ENCODE peak calls at places on chromosomes 1 and 21, in eight cellular contexts. Q is keratinocyte, W is neuronal stem cell, X is neural progenitor cell, E is SK-N-SH, Z is fibroblast of lung, G is GM23248, V is GM23338. N is an unnamed sample.

GRCh38 chr1:115829947-115830346 is 11.0 kb downstream of the NHLH2 start:
- DNase-seq in Q (no peak), Z (no peak), W (no peak), G (no peak), V (peak; percentile 35), X (no peak), E (no peak), N (no peak)

GRCh38 chr1:149965440-149965839 is 28.8 kb upstream of the MTMR11 start:
- DNase-seq in Q (no peak), W (no peak), X (no peak), G (no peak), E (no peak), Z (no peak), V (no peak), N (no peak)

GRCh38 chr1:64183985-64184440 is 19.4 kb upstream of the UBE2U start:
- DNase-seq in E (no peak), W (no peak), V (no peak), G (peak; percentile 92), X (no peak), Q (peak; percentile 15), Z (peak; percentile 85), N (no peak)

GRCh38 chr1:22412932-22413727 is 38.5 kb upstream of the ZBTB40 start:
- DNase-seq in Z (peak; percentile 27), X (no peak), W (no peak), E (peak; percentile 78), V (no peak), Q (no peak), G (peak; percentile 88), N (peak; percentile 37)

GRCh38 chr1:24501371-24502167 is 1.1 kb upstream of the RCAN3 start:
- DNase-seq in W (no peak), X (no peak), Z (no peak), E (no peak), V (peak; percentile 46), Q (no peak), G (peak; percentile 62), N (no peak)

GRCh38 chr21:15514073-15514946 is 215.5 kb upstream of the USP25 start:
- DNase-seq in V (no peak), Q (no peak), G (no peak), Z (no peak), W (no peak), E (no peak), X (no peak), N (no peak)

GRCh38 chr1:183163311-183163710 is 22.8 kb upstream of the LAMC2 start:
- DNase-seq in E (no peak), G (peak; percentile 87), V (no peak), Z (peak; percentile 68), Q (peak; percentile 94), W (no peak), X (no peak), N (peak; percentile 58)

GRCh38 chr1:203271018-203271743 is 34.1 kb upstream of the BTG2 start:
- DNase-seq in W (no peak), E (peak; percentile 45), G (peak; percentile 68), Q (no peak), X (peak; percentile 69), Z (peak; percentile 72), V (peak; percentile 71), N (peak; percentile 62)

GRCh38 chr1:83619497-83619896 is 379.4 kb downstream of the TTLL7 start:
- DNase-seq in Z (no peak), W (no peak), E (no peak), X (no peak), G (no peak), V (no peak), Q (no peak), N (no peak)

GRCh38 chr1:179742717-179743678 is at the start of gene FAM163A:
- DNase-seq in E (peak; percentile 85), Q (no peak), W (peak; percentile 46), V (peak; percentile 66), G (no peak), Z (no peak), X (peak; percentile 71), N (no peak)

GRCh38 chr1:7671676-7672075 is 99.4 kb upstream of the VAMP3 start:
- DNase-seq in G (no peak), E (peak; percentile 67), Z (no peak), V (no peak), Q (no peak), X (no peak), W (no peak), N (no peak)

GRCh38 chr1:38083541-38083940 is 36.9 kb upstream of the POU3F1 start:
- DNase-seq in G (no peak), V (peak; percentile 36), W (no peak), Q (no peak), E (no peak), X (peak; percentile 68), Z (no peak), N (no peak)

GRCh38 chr1:150281221-150281757 is 1.1 kb upstream of the CIART start:
- DNase-seq in G (peak; percentile 87), Z (peak; percentile 79), V (peak; percentile 89), E (peak; percentile 50), W (peak; percentile 62), X (peak; percentile 88), Q (no peak), N (peak; percentile 78)

GRCh38 chr1:232521660-232522059 is 108.3 kb downstream of the SIPA1L2 start:
- DNase-seq in Z (no peak), V (no peak), E (no peak), W (no peak), Q (no peak), G (peak; percentile 39), X (no peak), N (no peak)

GRCh38 chr1:31183927-31184554 is 55.6 kb downstream of the NKAIN1 start:
- DNase-seq in E (peak; percentile 79), W (peak; percentile 76), V (peak; percentile 90), Q (no peak), X (peak; percentile 80), Z (peak; percentile 52), G (peak; percentile 43), N (peak; percentile 46)

GRCh38 chr1:163054056-163054706 is 15.0 kb upstream of the RGS4 start:
- DNase-seq in E (no peak), V (no peak), W (no peak), X (peak; percentile 9), Z (no peak), Q (no peak), G (no peak), N (no peak)

GRCh38 chr1:184283999-184284398 is 102.8 kb upstream of the C1orf21 start:
- DNase-seq in W (no peak), X (no peak), Z (peak; percentile 94), G (peak; percentile 61), Q (no peak), E (no peak), V (no peak), N (no peak)

GRCh38 chr1:57623039-57623790 is 199.4 kb upstream of the DAB1 start:
- DNase-seq in Q (no peak), G (peak; percentile 67), X (peak; percentile 61), E (no peak), V (peak; percentile 58), W (no peak), Z (peak; percentile 5), N (peak; percentile 32)

GRCh38 chr1:70204578-70204977 is 801 bp downstream of the LRRC40 start:
- DNase-seq in Z (peak; percentile 25), E (peak; percentile 11), G (peak; percentile 42), Q (no peak), V (no peak), W (no peak), X (peak; percentile 22), N (peak; percentile 42)
- H2AFZ ChIP-seq in Z (peak overlapping the region; percentile 88), E (peak overlapping the region; percentile 83), G (peak overlapping the region; percentile 98), Q (peak overlapping the region; percentile 98), V (no peak overlapping the region), W (peak overlapping the region; percentile 91), X (peak overlapping the region; percentile 92), N (peak overlapping the region; percentile 97)

DNA sequence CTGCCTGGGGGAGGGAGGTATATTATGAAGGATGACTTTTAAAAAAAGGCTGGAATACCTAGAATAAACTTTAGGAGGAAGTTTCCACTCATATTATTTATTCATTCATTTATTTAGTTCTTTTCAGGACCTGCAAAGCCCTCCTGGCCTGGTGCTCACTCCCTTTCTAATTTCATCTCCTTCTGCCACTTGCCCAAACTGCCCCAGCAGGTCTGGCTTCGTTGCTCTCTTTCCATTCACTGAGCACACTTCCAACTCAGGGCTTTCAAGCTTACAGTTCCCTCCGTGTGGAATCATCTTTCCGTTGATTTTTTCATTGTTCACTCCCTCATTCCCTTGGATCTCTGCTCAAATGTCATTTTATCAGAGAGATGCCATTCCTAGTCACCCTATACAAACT is 94.0 kb upstream of the HOOK1 start:
- DNase-seq in G (no peak), Q (no peak), V (no peak), E (no peak), X (no peak), W (no peak), Z (no peak), N (no peak)
- H2AFZ ChIP-seq in G (no peak overlapping the region), Q (peak overlapping the region; percentile 38), V (no peak overlapping the region), E (no peak overlapping the region), X (no peak overlapping the region), W (no peak overlapping the region), Z (peak overlapping the region; percentile 6), N (no peak overlapping the region)

GRCh38 chr1:171431994-171432393 is 53.3 kb upstream of the PRRC2C start:
- DNase-seq in V (peak; percentile 80), Q (no peak), W (no peak), G (no peak), X (peak; percentile 8), E (no peak), Z (no peak), N (no peak)

GRCh38 chr1:171433451-171433850 is 51.9 kb upstream of the PRRC2C start:
- DNase-seq in W (no peak), X (no peak), Z (peak; percentile 42), G (peak; percentile 68), V (no peak), E (no peak), Q (peak; percentile 44), N (no peak)

GRCh38 chr1:171432473-171432872 is 52.9 kb upstream of the PRRC2C start:
- DNase-seq in G (no peak), E (no peak), V (no peak), W (no peak), Z (no peak), Q (no peak), X (no peak), N (no peak)

GRCh38 chr1:171438441-171438840 is 46.9 kb upstream of the PRRC2C start:
- DNase-seq in G (peak; percentile 99), Z (peak; percentile 98), E (no peak), Q (peak; percentile 91), V (no peak), W (no peak), X (no peak), N (peak; percentile 81)

DNA sequence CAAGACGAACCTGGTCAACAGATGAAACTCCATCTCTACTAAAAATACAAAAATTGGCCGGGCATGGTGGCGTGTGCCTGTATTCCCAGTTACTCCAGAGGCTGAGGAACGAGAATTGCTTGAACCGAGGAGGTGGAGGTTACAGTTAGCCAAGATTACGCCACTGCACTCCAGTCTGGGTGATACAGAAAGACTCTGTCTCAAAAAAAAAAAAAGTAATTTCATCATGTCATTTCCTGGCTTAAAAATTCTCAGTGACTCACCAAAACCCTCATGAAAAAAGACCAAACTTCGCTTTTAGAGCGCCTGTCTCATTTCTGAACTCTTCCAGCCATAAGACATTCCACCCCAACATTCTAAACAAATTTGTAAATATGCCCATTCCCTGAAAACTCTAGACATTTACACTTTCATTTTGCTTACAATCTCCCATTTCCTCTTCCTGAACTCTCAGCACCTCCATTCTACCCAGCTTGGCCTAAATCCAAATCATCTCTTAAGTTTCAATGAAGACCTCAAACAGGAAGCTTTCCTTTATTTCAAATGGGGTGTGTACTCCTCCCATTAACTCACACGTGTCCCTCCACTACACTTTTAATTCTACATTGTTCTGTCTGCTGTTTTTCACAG is 50.5 kb upstream of the PRRC2C start:
- DNase-seq in G (peak; percentile 90), Z (peak; percentile 88), E (no peak), W (no peak), V (no peak), Q (peak; percentile 42), X (no peak), N (peak; percentile 84)
- H2AFZ ChIP-seq in G (peak overlapping the region; percentile 77), Z (peak overlapping the region; percentile 64), E (peak overlapping the region; percentile 80), W (no peak overlapping the region), V (peak overlapping the region; percentile 8), Q (peak overlapping the region; percentile 59), X (no peak overlapping the region), N (peak overlapping the region; percentile 82)

GRCh38 chr1:72846476-72846875 is 564.1 kb upstream of the NEGR1 start:
- DNase-seq in E (no peak), X (no peak), G (no peak), V (no peak), Z (no peak), W (no peak), Q (no peak), N (peak; percentile 90)
- H2AFZ ChIP-seq in E (no peak overlapping the region), X (no peak overlapping the region), G (no peak overlapping the region), V (no peak overlapping the region), Z (no peak overlapping the region), W (peak overlapping the region; percentile 59), Q (no peak overlapping the region), N (no peak overlapping the region)